ENCODE peak calls at places on chromosome 12, in six cellular contexts. P, Z, S, T, F and A are unnamed samples.

GRCh38 chr12:120739821-120740613 is 14.4 kb downstream of the ACADS start:
- DNase-seq in P (no peak), Z (no peak), S (no peak), T (no peak), F (no peak), A (no peak)

GRCh38 chr12:31724597-31724996 is 4.2 kb downstream of the AMN1 start:
- DNase-seq in P (no peak), Z (no peak), S (no peak), T (no peak), F (no peak), A (no peak)

GRCh38 chr12:101055940-101056339 is 154.1 kb downstream of the SLC5A8 start:
- DNase-seq in P (no peak), Z (no peak), S (no peak), T (no peak), F (no peak), A (no peak)

GRCh38 chr12:10811883-10812536 is 2.0 kb upstream of the TAS2R9 start:
- DNase-seq in P (no peak), Z (no peak), S (no peak), T (no peak), F (no peak), A (no peak)

GRCh38 chr12:77032406-77032805 is 33.0 kb downstream of the E2F7 start:
- DNase-seq in P (no peak), Z (peak), S (no peak), T (no peak), F (no peak), A (no peak)

GRCh38 chr12:127559349-127560040 is 707.5 kb upstream of the TMEM132C start:
- DNase-seq in P (no peak), Z (peak), S (peak), T (peak), F (no peak), A (peak)

GRCh38 chr12:42235426-42235825 is 2.6 kb downstream of the YAF2 start:
- DNase-seq in P (no peak), Z (no peak), S (no peak), T (no peak), F (peak), A (no peak)

GRCh38 chr12:96343347-96343954 is 56.8 kb downstream of the CDK17 start:
- DNase-seq in P (no peak), Z (no peak), S (no peak), T (no peak), F (no peak), A (peak)

GRCh38 chr12:67434653-67435375 is 165.7 kb downstream of the CAND1 start:
- DNase-seq in P (no peak), Z (peak), S (no peak), T (peak), F (no peak), A (peak)

DNA sequence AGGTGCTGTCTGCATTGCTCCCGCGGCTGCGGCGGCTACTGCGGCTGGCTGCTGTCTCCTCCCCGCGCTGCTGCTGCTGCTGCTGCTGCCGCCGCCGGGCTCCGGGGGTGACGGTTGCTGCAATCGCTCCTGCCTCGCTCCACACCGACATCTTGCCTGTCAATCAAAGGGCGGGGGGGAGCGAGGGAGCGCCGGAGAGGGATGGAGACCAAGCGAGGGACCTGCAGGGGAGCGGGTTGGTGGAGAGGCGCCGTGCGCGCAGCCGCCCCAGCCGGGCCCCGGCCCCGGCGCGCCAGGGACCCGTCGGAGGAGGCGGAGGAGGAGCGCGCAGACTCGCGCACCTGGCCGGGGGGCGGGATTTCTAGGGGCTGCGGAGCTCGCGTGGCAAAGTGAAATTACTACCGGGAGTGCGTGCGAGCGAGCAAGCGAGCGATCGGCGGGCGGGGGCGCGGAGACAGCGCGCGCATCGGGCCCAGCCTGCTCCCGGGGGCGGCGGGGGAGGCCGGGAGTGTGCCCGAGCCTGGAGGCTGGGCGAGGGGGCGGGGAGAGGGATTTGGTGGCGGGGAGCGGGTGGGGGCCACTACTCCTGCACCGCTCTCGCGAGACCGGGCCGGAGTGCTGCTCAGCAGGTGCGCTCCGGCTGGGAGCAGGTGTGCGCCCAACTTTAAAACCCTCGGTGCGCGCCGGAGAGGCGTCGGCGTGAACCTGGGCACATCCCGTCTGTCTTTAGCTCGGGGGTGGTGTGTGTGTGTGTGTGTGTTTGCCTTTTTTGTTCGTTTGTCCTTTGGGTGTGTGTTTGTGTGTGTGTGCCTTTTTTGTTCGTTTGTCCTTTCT is at the start of gene KSR2:
- DNase-seq in P (no peak), Z (no peak), S (peak), T (peak), F (peak), A (no peak)
- H3K4me3 ChIP-seq in P (no peak), Z (peak), S (peak), T (peak), F (peak), A (peak)

DNA sequence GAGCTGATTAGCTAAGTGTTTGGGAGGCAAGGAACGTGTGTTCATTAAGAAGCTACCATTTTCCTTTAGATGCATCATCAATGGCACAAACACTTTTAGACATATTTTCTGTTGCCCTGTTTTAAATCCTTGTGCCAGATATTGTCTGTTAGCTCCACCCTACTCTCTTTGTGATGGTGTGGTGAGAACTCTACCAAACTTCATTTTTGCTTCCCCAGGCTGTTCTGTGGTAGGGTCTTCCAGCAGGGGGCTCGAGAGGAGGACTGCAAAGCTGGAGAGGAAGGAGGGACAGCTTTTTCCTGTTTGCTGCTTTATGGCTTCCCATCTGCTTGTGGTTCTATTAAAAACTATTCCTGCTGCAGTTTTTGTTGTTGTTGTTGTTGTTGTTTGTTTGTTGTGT is 23.8 kb upstream of the STRAP start:
- DNase-seq in P (no peak), Z (no peak), S (no peak), T (no peak), F (no peak), A (no peak)
- TF ChIP-seq CTCF in P (no peak), Z (no peak), S (no peak), T (peak), F (no peak), A (peak)

GRCh38 chr12:82682851-82683261 is 3.9 kb upstream of the TMTC2 start:
- DNase-seq in P (no peak), Z (no peak), S (no peak), T (peak), F (no peak), A (no peak)
- H3K4me3 ChIP-seq in P (no peak), Z (no peak), S (no peak), T (no peak), F (no peak), A (no peak)

DNA sequence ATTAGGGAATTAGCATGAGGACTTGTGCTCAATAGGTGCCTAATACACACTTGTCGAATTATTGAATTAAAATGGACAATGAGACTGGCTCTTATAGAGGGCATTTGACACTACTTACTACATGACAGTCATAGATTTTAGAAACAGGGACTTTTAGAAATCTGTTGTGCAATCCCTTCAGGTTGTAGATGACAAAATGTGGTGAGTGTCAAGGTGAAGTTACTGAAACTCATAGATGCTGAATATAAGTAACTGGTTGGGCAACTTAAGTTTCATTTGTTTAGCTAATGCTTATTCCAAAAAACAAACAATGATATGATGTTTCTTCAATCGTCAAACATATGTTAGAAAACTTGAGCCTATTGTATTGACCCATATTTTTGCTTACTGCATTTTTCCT is 12.9 kb upstream of the PEX5 start:
- DNase-seq in P (no peak), Z (no peak), S (no peak), T (no peak), F (no peak), A (no peak)
- TF ChIP-seq CTCF in P (no peak), Z (no peak), S (no peak), T (no peak), F (no peak), A (no peak)

GRCh38 chr12:64457466-64457865 is 5.5 kb downstream of the TBK1 start:
- DNase-seq in P (no peak), Z (no peak), S (no peak), T (no peak), F (no peak), A (no peak)
- H3K4me3 ChIP-seq in P (no peak), Z (no peak), S (no peak), T (no peak), F (no peak), A (no peak)

GRCh38 chr12:118034429-118035193 is 18.1 kb downstream of the RFC5 start:
- DNase-seq in P (no peak), Z (peak), S (no peak), T (peak), F (no peak), A (no peak)
- TF ChIP-seq CTCF in P (peak), Z (peak), S (no peak), T (peak), F (no peak), A (peak)

GRCh38 chr12:104524026-104524425 is 67.3 kb downstream of the CHST11 start:
- DNase-seq in P (no peak), Z (no peak), S (no peak), T (no peak), F (no peak), A (no peak)

GRCh38 chr12:104521731-104522130 is 65.0 kb downstream of the CHST11 start:
- DNase-seq in P (no peak), Z (no peak), S (no peak), T (no peak), F (no peak), A (no peak)

GRCh38 chr12:104524433-104524832 is 67.7 kb downstream of the CHST11 start:
- DNase-seq in P (no peak), Z (no peak), S (no peak), T (no peak), F (no peak), A (no peak)

GRCh38 chr12:104520242-104520900 is 63.6 kb downstream of the CHST11 start:
- DNase-seq in P (no peak), Z (no peak), S (no peak), T (no peak), F (no peak), A (no peak)

GRCh38 chr12:104522985-104523719 is 66.4 kb downstream of the CHST11 start:
- DNase-seq in P (no peak), Z (no peak), S (no peak), T (no peak), F (no peak), A (no peak)
- H3K4me3 ChIP-seq in P (no peak), Z (no peak), S (no peak), T (no peak), F (no peak), A (no peak)